ENCODE peak calls at places on chromosome 11, in six cellular contexts. M is hippocampal formation, C is EL, H is dorsolateral prefrontal cortex, N is HCT116, F is H1. G is an unnamed sample.

GRCh38 chr11:10654211-10655150 is 39.1 kb downstream of the IRAG1 start:
- DNase-seq in M (peak), C (peak), H (no peak), N (peak), F (no peak), G (no peak)

GRCh38 chr11:7578276-7578955 is 64.6 kb downstream of the PPFIBP2 start:
- DNase-seq in M (no peak), C (peak), H (no peak), N (no peak), F (no peak), G (no peak)

GRCh38 chr11:119874660-119875238 is 145.7 kb upstream of the NECTIN1 start:
- DNase-seq in M (no peak), C (no peak), H (no peak), N (no peak), F (no peak), G (no peak)

GRCh38 chr11:504053-504993 is 2.7 kb downstream of the RNH1 start:
- DNase-seq in M (no peak), C (peak), H (no peak), N (no peak), F (no peak), G (no peak)

GRCh38 chr11:82899191-82899820 is 924 bp downstream of the PRCP start:
- DNase-seq in M (no peak), C (no peak), H (no peak), N (no peak), F (no peak), G (no peak)

GRCh38 chr11:17508306-17508705 is 31.7 kb upstream of the ABCC8 start:
- DNase-seq in M (no peak), C (peak), H (no peak), N (no peak), F (no peak), G (no peak)

GRCh38 chr11:31798057-31799035 is 12.8 kb downstream of the PAX6 start:
- DNase-seq in M (no peak), C (no peak), H (peak), N (no peak), F (peak), G (no peak)

GRCh38 chr11:87063982-87064381 is 26.2 kb downstream of the TMEM135 start:
- DNase-seq in M (no peak), C (peak), H (no peak), N (no peak), F (no peak), G (no peak)

GRCh38 chr11:3123316-3123715 is 41.8 kb downstream of the OSBPL5 start:
- DNase-seq in M (peak), C (no peak), H (peak), N (no peak), F (no peak), G (no peak)

GRCh38 chr11:88363566-88364169 is 26.1 kb upstream of the CTSC start:
- DNase-seq in M (no peak), C (peak), H (no peak), N (no peak), F (no peak), G (no peak)

GRCh38 chr11:83220279-83220678 is 26.8 kb downstream of the ANKRD42 start:
- DNase-seq in M (no peak), C (no peak), H (no peak), N (no peak), F (no peak), G (no peak)

GRCh38 chr11:13701506-13701905 is 33.0 kb downstream of the FAR1 start:
- DNase-seq in M (no peak), C (no peak), H (no peak), N (no peak), F (no peak), G (no peak)

GRCh38 chr11:11841121-11841604 is 609 bp upstream of the USP47 start:
- DNase-seq in M (peak), C (peak), H (peak), N (peak), F (no peak), G (peak)

GRCh38 chr11:69700278-69701140 is 3.3 kb downstream of the FGF19 start:
- DNase-seq in M (peak), C (peak), H (no peak), N (no peak), F (peak), G (peak)

GRCh38 chr11:2307733-2308331 is 6.0 kb downstream of the TSPAN32 start:
- DNase-seq in M (no peak), C (no peak), H (no peak), N (no peak), F (no peak), G (no peak)

GRCh38 chr11:44532809-44533208 is 32.7 kb upstream of the CD82 start:
- DNase-seq in M (no peak), C (no peak), H (no peak), N (no peak), F (no peak), G (no peak)

GRCh38 chr11:7889985-7890384 is 41.1 kb downstream of the OR10A6 start:
- DNase-seq in M (no peak), C (no peak), H (no peak), N (no peak), F (no peak), G (no peak)

GRCh38 chr11:78139422-78140391 is at the start of gene ALG8:
- DNase-seq in M (peak), C (peak), H (peak), N (peak), F (peak), G (peak)

GRCh38 chr11:130047141-130047540 is 22.6 kb upstream of the APLP2 start:
- DNase-seq in M (no peak), C (no peak), H (no peak), N (no peak), F (no peak), G (no peak)

G was measured in C1 segment of cervical spinal cord.